ENCODE peak calls at places on chromosomes 11 and 22, in five cellular contexts. One of them, this sample, is unnamed.

GRCh38 chr22:26893034-26893710 is 235.8 kb downstream of the MIAT start:
- DNase-seq in neural progenitor cell: peak; percentile 20
- DNase-seq in hepatocyte: no peak
- DNase-seq in PC-3: no peak
- DNase-seq in HCT116: no peak
- DNase-seq in this sample: peak; percentile 19

GRCh38 chr11:46099973-46100335 is 21.3 kb downstream of the PHF21A start:
- DNase-seq in neural progenitor cell: no peak
- DNase-seq in hepatocyte: no peak
- DNase-seq in PC-3: no peak
- DNase-seq in HCT116: no peak
- DNase-seq in this sample: no peak

GRCh38 chr11:122491486-122491885 is 164.0 kb upstream of the UBASH3B start:
- DNase-seq in neural progenitor cell: no peak
- DNase-seq in hepatocyte: peak; percentile 34
- DNase-seq in PC-3: no peak
- DNase-seq in HCT116: no peak
- DNase-seq in this sample: no peak

GRCh38 chr11:74932169-74932568 is 16.7 kb downstream of the XRRA1 start:
- DNase-seq in neural progenitor cell: no peak
- DNase-seq in hepatocyte: no peak
- DNase-seq in PC-3: peak; percentile 48
- DNase-seq in HCT116: no peak
- DNase-seq in this sample: no peak

GRCh38 chr11:133506551-133507094 is 25.7 kb downstream of the OPCML start:
- DNase-seq in neural progenitor cell: no peak
- DNase-seq in hepatocyte: no peak
- DNase-seq in PC-3: no peak
- DNase-seq in HCT116: no peak
- DNase-seq in this sample: no peak

GRCh38 chr11:101453682-101454081 is 130.1 kb downstream of the TRPC6 start:
- DNase-seq in neural progenitor cell: no peak
- DNase-seq in hepatocyte: no peak
- DNase-seq in PC-3: peak; percentile 81
- DNase-seq in HCT116: no peak
- DNase-seq in this sample: no peak

GRCh38 chr11:120121336-120121735 is 16.6 kb downstream of the TRIM29 start:
- DNase-seq in neural progenitor cell: no peak
- DNase-seq in hepatocyte: peak; percentile 30
- DNase-seq in PC-3: peak; percentile 93
- DNase-seq in HCT116: no peak
- DNase-seq in this sample: no peak

GRCh38 chr22:25847451-25847850 is 105.5 kb downstream of the MYO18B start:
- DNase-seq in neural progenitor cell: no peak
- DNase-seq in hepatocyte: no peak
- DNase-seq in PC-3: no peak
- DNase-seq in HCT116: no peak
- DNase-seq in this sample: no peak

GRCh38 chr11:60455531-60456042 is at the start of gene MS4A1:
- DNase-seq in neural progenitor cell: no peak
- DNase-seq in hepatocyte: no peak
- DNase-seq in PC-3: no peak
- DNase-seq in HCT116: no peak
- DNase-seq in this sample: no peak

GRCh38 chr11:46594383-46594718 is 528 bp upstream of the AMBRA1 start:
- DNase-seq in neural progenitor cell: no peak
- DNase-seq in hepatocyte: no peak
- DNase-seq in PC-3: no peak
- DNase-seq in HCT116: no peak
- DNase-seq in this sample: no peak

GRCh38 chr11:91860661-91861060 is 364.0 kb upstream of the FAT3 start:
- DNase-seq in neural progenitor cell: no peak
- DNase-seq in hepatocyte: no peak
- DNase-seq in PC-3: no peak
- DNase-seq in HCT116: no peak
- DNase-seq in this sample: no peak

GRCh38 chr11:74418509-74418895 is 20.3 kb upstream of the PGM2L1 start:
- DNase-seq in neural progenitor cell: no peak
- DNase-seq in hepatocyte: peak; percentile 19
- DNase-seq in PC-3: peak; percentile 93
- DNase-seq in HCT116: no peak
- DNase-seq in this sample: no peak

GRCh38 chr22:20200411-20200810 is 49.6 kb upstream of the CCDC188 start:
- DNase-seq in neural progenitor cell: no peak
- DNase-seq in hepatocyte: no peak
- DNase-seq in PC-3: no peak
- DNase-seq in HCT116: no peak
- DNase-seq in this sample: no peak

GRCh38 chr11:49377978-49378377 is 169.6 kb upstream of the FOLH1 start:
- DNase-seq in neural progenitor cell: peak; percentile 12
- DNase-seq in hepatocyte: no peak
- DNase-seq in PC-3: no peak
- DNase-seq in HCT116: no peak
- DNase-seq in this sample: no peak

GRCh38 chr11:117410238-117410637 is 82.6 kb downstream of the CEP164 start:
- DNase-seq in neural progenitor cell: no peak
- DNase-seq in hepatocyte: no peak
- DNase-seq in PC-3: no peak
- DNase-seq in HCT116: no peak
- DNase-seq in this sample: no peak
- TF ChIP-seq EZH2phosphoT487 in neural progenitor cell: no peak
- TF ChIP-seq EZH2phosphoT487 in hepatocyte: no peak
- TF ChIP-seq EZH2phosphoT487 in PC-3: no peak
- TF ChIP-seq EZH2phosphoT487 in HCT116: no peak
- TF ChIP-seq EZH2phosphoT487 in this sample: no peak

GRCh38 chr11:128451651-128452470 is 135.5 kb downstream of the ETS1 start:
- DNase-seq in neural progenitor cell: peak; percentile 36
- DNase-seq in hepatocyte: no peak
- DNase-seq in PC-3: no peak
- DNase-seq in HCT116: no peak
- DNase-seq in this sample: peak; percentile 34

GRCh38 chr11:128447233-128447632 is 140.1 kb downstream of the ETS1 start:
- DNase-seq in neural progenitor cell: no peak
- DNase-seq in hepatocyte: no peak
- DNase-seq in PC-3: no peak
- DNase-seq in HCT116: no peak
- DNase-seq in this sample: no peak

GRCh38 chr11:128448981-128449713 is 138.2 kb downstream of the ETS1 start:
- DNase-seq in neural progenitor cell: no peak
- DNase-seq in hepatocyte: no peak
- DNase-seq in PC-3: no peak
- DNase-seq in HCT116: no peak
- DNase-seq in this sample: no peak

GRCh38 chr11:128450882-128451647 is 136.3 kb downstream of the ETS1 start:
- DNase-seq in neural progenitor cell: no peak
- DNase-seq in hepatocyte: no peak
- DNase-seq in PC-3: no peak
- DNase-seq in HCT116: no peak
- DNase-seq in this sample: no peak

GRCh38 chr11:128448487-128448886 is 138.9 kb downstream of the ETS1 start:
- DNase-seq in neural progenitor cell: no peak
- DNase-seq in hepatocyte: peak; percentile 89
- DNase-seq in PC-3: peak; percentile 100
- DNase-seq in HCT116: peak; percentile 95
- DNase-seq in this sample: peak; percentile 11
- TF ChIP-seq CTCF in neural progenitor cell: no peak
- TF ChIP-seq CTCF in hepatocyte: peak; percentile 20
- TF ChIP-seq CTCF in PC-3: peak; percentile 65
- TF ChIP-seq CTCF in HCT116: no peak
- TF ChIP-seq CTCF in this sample: peak; percentile 28

GRCh38 chr11:33457948-33458347 is 200.8 kb downstream of the HIPK3 start:
- DNase-seq in neural progenitor cell: no peak
- DNase-seq in hepatocyte: no peak
- DNase-seq in PC-3: no peak
- DNase-seq in HCT116: no peak
- DNase-seq in this sample: no peak

GRCh38 chr11:33452806-33453205 is 195.6 kb downstream of the HIPK3 start:
- DNase-seq in neural progenitor cell: no peak
- DNase-seq in hepatocyte: peak; percentile 30
- DNase-seq in PC-3: peak; percentile 90
- DNase-seq in HCT116: no peak
- DNase-seq in this sample: no peak

GRCh38 chr11:33454264-33454663 is 197.1 kb downstream of the HIPK3 start:
- DNase-seq in neural progenitor cell: no peak
- DNase-seq in hepatocyte: no peak
- DNase-seq in PC-3: no peak
- DNase-seq in HCT116: no peak
- DNase-seq in this sample: no peak

GRCh38 chr11:33453225-33453624 is 196.0 kb downstream of the HIPK3 start:
- DNase-seq in neural progenitor cell: no peak
- DNase-seq in hepatocyte: no peak
- DNase-seq in PC-3: no peak
- DNase-seq in HCT116: no peak
- DNase-seq in this sample: no peak

GRCh38 chr11:33455827-33456226 is 198.6 kb downstream of the HIPK3 start:
- DNase-seq in neural progenitor cell: no peak
- DNase-seq in hepatocyte: no peak
- DNase-seq in PC-3: no peak
- DNase-seq in HCT116: no peak
- DNase-seq in this sample: no peak
- H3K4me3 ChIP-seq in neural progenitor cell: no peak overlapping the region
- H3K4me3 ChIP-seq in hepatocyte: no peak overlapping the region
- H3K4me3 ChIP-seq in PC-3: no peak overlapping the region
- H3K4me3 ChIP-seq in HCT116: no peak overlapping the region
- H3K4me3 ChIP-seq in this sample: no peak overlapping the region

DNA sequence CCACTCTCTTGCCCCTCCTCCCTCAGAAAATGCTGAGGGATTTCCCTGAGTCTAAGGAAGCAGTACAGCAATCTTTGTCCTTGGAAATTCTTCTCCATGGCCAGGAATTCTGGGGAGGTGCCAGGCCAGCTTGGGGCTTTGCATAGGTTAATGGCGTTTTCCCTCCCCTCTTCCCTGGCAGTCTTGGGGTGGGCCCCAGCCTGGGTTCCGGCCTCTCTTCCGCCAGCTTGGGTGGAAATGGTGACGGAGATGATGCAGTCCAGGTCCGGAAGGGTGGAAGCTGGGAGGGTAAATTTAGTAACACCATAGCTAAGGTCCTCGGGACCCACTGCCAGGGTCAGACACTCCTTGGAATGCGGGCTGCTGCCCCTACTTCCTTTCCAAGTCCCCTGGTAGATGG is 5.0 kb downstream of the PHLDB1 start:
- DNase-seq in neural progenitor cell: peak; percentile 7
- DNase-seq in hepatocyte: no peak
- DNase-seq in PC-3: no peak
- DNase-seq in HCT116: no peak
- DNase-seq in this sample: peak; percentile 62
- TF ChIP-seq EZH2phosphoT487 in neural progenitor cell: no peak
- TF ChIP-seq EZH2phosphoT487 in hepatocyte: no peak
- TF ChIP-seq EZH2phosphoT487 in PC-3: no peak
- TF ChIP-seq EZH2phosphoT487 in HCT116: no peak
- TF ChIP-seq EZH2phosphoT487 in this sample: no peak

DNA sequence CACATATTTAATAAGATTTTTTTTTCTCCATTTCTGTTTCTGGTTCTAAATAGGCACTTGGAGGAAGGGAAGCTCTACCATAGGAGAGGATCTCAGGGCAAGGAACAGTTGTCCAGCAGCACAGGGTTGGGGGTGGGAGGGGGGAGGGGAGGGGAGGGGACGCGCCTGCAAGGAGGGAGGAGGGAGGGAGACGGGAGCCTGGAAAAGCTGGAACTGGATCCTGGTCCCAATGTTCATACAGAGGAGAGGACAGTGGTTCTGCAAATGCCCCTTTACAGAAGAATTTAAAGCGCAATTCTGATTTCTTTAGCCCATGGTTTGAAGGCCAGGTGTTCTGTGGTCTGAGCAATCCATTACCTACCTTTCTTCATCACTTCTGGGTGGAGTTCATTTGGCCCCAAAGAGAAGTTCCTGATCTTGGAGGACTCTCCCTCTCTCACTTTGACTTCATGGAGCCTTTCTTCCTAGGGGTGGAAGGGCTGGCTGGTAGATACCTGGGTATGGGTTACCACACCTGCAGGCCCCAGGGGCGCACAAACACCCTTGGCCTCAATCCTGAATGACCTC is 348.9 kb upstream of the NCAM1 start:
- DNase-seq in neural progenitor cell: peak; percentile 65
- DNase-seq in hepatocyte: no peak
- DNase-seq in PC-3: no peak
- DNase-seq in HCT116: peak; percentile 6
- DNase-seq in this sample: peak; percentile 59
- TF ChIP-seq CTCF in neural progenitor cell: no peak
- TF ChIP-seq CTCF in hepatocyte: no peak
- TF ChIP-seq CTCF in PC-3: no peak
- TF ChIP-seq CTCF in HCT116: no peak
- TF ChIP-seq CTCF in this sample: no peak

DNA sequence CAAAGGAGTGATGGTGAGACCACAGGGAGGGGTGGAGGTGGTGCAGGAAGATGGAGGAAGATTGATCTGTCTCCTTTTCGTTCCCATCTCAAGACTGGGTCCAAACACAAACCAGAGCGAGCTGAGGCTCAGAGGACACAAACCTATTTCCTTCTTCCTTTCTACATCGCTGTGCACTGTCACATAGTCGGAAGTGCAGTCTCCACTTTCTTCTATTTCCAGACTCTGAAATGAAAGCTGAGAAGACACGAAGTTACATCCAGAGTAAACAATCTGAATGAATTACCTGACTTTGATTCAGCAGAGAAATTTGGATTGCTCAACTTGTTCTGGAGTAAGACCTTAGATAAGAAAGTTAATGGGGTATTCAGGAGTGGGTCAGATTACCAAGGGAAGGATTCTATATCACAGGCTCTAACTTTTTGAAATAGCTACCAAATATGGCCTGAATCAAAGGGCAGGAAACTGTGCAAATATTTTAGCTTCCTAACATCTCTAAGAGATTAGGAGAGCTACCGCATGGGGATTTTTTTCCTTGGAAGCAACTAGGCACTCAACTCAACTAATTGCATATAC is 14.4 kb downstream of the OVCH2 start:
- DNase-seq in neural progenitor cell: no peak
- DNase-seq in hepatocyte: no peak
- DNase-seq in PC-3: no peak
- DNase-seq in HCT116: no peak
- DNase-seq in this sample: no peak
- H3K4me3 ChIP-seq in neural progenitor cell: no peak overlapping the region
- H3K4me3 ChIP-seq in hepatocyte: no peak overlapping the region
- H3K4me3 ChIP-seq in PC-3: no peak overlapping the region
- H3K4me3 ChIP-seq in HCT116: no peak overlapping the region
- H3K4me3 ChIP-seq in this sample: no peak overlapping the region

GRCh38 chr11:12841946-12842630 is 167.0 kb upstream of the RASSF10 start:
- DNase-seq in neural progenitor cell: peak; percentile 57
- DNase-seq in hepatocyte: peak; percentile 70
- DNase-seq in PC-3: peak; percentile 42
- DNase-seq in HCT116: no peak
- DNase-seq in this sample: peak; percentile 67
- TF ChIP-seq EZH2phosphoT487 in neural progenitor cell: no peak
- TF ChIP-seq EZH2phosphoT487 in hepatocyte: no peak
- TF ChIP-seq EZH2phosphoT487 in PC-3: no peak
- TF ChIP-seq EZH2phosphoT487 in HCT116: no peak
- TF ChIP-seq EZH2phosphoT487 in this sample: no peak